ENCODE peak calls at places on chromosomes 1 and 21, in seven cellular contexts. J is ovary, P is transverse colon, L is bronchial epithelial cell, F is esophagus squamous epithelium, X is HFF-Myc, M is GM12865. Z is an unnamed sample.

GRCh38 chr1:153544453-153545066 is 1.0 kb downstream of the S100A4 start:
- DNase-seq in J (no peak), P (no peak), L (no peak), F (no peak), X (no peak), M (no peak), Z (no peak)

GRCh38 chr1:48817505-48818114 is 40.9 kb upstream of the BEND5 start:
- DNase-seq in J (peak), P (peak), L (peak), F (no peak), X (peak), M (peak), Z (no peak)

GRCh38 chr1:30522031-30523004 is 201.1 kb downstream of the MATN1 start:
- DNase-seq in J (peak), P (no peak), L (peak), F (no peak), X (peak), M (no peak), Z (no peak)

GRCh38 chr1:237864338-237865244 is 26.1 kb downstream of the ZP4 start:
- DNase-seq in J (peak), P (peak), L (peak), F (no peak), X (no peak), M (peak), Z (peak)

GRCh38 chr1:236179634-236180033 is 37.3 kb downstream of the GPR137B start:
- DNase-seq in J (no peak), P (no peak), L (no peak), F (no peak), X (no peak), M (no peak), Z (no peak)

GRCh38 chr1:2389644-2390043 is 1.7 kb downstream of the MORN1 start:
- DNase-seq in J (peak), P (no peak), L (no peak), F (no peak), X (no peak), M (no peak), Z (no peak)

GRCh38 chr1:29122987-29123870 is 474 bp downstream of the TMEM200B start:
- DNase-seq in J (peak), P (peak), L (no peak), F (no peak), X (no peak), M (no peak), Z (no peak)

GRCh38 chr1:192958871-192959270 is 100.3 kb downstream of the UCHL5 start:
- DNase-seq in J (no peak), P (no peak), L (peak), F (no peak), X (no peak), M (no peak), Z (no peak)

GRCh38 chr1:162972768-162973167 is 96.4 kb upstream of the RGS4 start:
- DNase-seq in J (no peak), P (no peak), L (no peak), F (no peak), X (no peak), M (no peak), Z (no peak)

GRCh38 chr1:180192172-180192571 is 37.5 kb downstream of the QSOX1 start:
- DNase-seq in J (no peak), P (no peak), L (no peak), F (no peak), X (no peak), M (no peak), Z (no peak)

GRCh38 chr1:16163882-16164820 is 8.3 kb upstream of the EPHA2 start:
- DNase-seq in J (no peak), P (no peak), L (peak), F (no peak), X (peak), M (no peak), Z (no peak)

GRCh38 chr1:50272923-50273322 is 150.3 kb downstream of the DMRTA2 start:
- DNase-seq in J (no peak), P (no peak), L (no peak), F (no peak), X (no peak), M (no peak), Z (no peak)

GRCh38 chr1:89627596-89627962 is 5.3 kb upstream of the LRRC8C start:
- DNase-seq in J (no peak), P (no peak), L (no peak), F (no peak), X (no peak), M (no peak), Z (no peak)

GRCh38 chr1:89624715-89625323 is 8.1 kb upstream of the LRRC8C start:
- DNase-seq in J (no peak), P (no peak), L (no peak), F (no peak), X (no peak), M (no peak), Z (no peak)

GRCh38 chr1:89624314-89624713 is 8.6 kb upstream of the LRRC8C start:
- DNase-seq in J (no peak), P (no peak), L (no peak), F (no peak), X (no peak), M (no peak), Z (no peak)

GRCh38 chr1:89620664-89621063 is 12.3 kb upstream of the LRRC8C start:
- DNase-seq in J (no peak), P (no peak), L (no peak), F (no peak), X (no peak), M (no peak), Z (no peak)

GRCh38 chr1:89622895-89623294 is 10.0 kb upstream of the LRRC8C start:
- DNase-seq in J (no peak), P (no peak), L (peak), F (no peak), X (no peak), M (no peak), Z (no peak)
- TF ChIP-seq CTCF in J (no peak), P (no peak), L (peak), F (no peak), X (no peak), M (no peak), Z (no peak)

GRCh38 chr1:204600968-204601367 is 84.6 kb downstream of the LRRN2 start:
- DNase-seq in J (no peak), P (no peak), L (no peak), F (no peak), X (no peak), M (no peak), Z (no peak)
- TF ChIP-seq CTCF in J (no peak), P (no peak), L (no peak), F (no peak), X (no peak), M (peak), Z (no peak)

GRCh38 chr1:228496084-228496483 is 8.9 kb downstream of the RNF187 start:
- DNase-seq in J (no peak), P (no peak), L (no peak), F (no peak), X (no peak), M (no peak), Z (no peak)

GRCh38 chr1:228497817-228498216 is 10.6 kb downstream of the RNF187 start:
- DNase-seq in J (no peak), P (no peak), L (no peak), F (no peak), X (no peak), M (no peak), Z (no peak)

GRCh38 chr1:228496494-228496893 is 9.3 kb downstream of the RNF187 start:
- DNase-seq in J (no peak), P (no peak), L (peak), F (no peak), X (no peak), M (no peak), Z (no peak)

GRCh38 chr1:228494970-228495853 is 8.0 kb downstream of the RNF187 start:
- DNase-seq in J (no peak), P (no peak), L (no peak), F (no peak), X (no peak), M (no peak), Z (no peak)

DNA sequence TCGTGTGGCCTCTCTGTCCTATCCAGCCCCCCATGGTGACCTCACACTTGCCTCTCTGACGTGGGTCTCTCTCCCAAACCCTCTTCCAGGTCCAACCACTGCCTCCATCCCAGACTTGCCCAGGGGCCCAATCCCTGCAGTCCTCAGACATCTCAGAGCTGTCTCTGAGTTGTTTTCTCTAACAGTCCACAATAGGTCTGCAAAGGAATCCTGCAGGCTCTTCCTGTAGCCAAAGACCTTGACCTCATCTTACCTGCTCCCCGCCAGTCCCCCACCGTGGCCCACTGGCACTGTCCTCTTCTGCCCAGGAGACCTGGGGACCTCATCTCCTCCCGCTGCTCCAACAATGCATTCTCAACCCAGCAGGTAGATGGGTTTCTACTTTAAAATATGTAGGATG is 10.0 kb downstream of the RNF187 start:
- DNase-seq in J (no peak), P (no peak), L (no peak), F (no peak), X (no peak), M (no peak), Z (no peak)
- TF ChIP-seq CTCF in J (no peak), P (no peak), L (no peak), F (no peak), X (no peak), M (no peak), Z (no peak)

DNA sequence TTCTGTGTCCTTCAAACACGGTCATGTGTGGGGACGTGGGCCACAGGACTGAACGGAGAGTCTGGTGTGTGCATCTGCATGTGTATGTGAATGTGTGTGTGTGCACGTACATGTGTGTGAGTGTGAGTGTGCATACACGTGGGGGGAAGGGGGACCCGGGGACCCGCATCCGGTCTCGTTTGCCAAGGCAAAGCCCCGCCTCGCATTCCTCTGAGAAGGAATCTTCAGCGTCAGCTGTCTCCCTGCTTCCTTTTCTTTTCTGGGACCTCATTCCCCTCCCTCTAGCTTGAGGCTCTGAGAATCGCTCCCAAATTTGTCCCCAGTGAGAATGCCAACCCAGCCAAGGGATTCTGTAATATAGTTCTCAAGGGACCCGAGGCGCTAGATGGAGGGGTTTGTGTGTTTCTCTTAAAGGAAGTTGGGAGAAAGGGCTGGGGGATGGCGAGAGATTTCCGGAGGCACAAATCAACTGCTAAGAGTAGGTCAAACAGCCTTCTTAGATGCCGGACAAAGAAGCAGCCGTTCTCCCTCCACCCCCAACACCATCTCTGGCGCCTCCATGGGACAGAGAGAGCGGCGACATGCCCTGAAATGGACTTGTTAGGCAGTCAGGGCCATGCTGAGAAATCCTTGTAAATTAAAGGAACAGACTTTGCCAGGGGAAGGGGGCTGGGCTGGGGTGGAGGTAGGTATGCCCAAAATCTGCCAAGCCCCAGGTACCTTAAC is 6.6 kb downstream of the IFFO2 start:
- DNase-seq in J (peak), P (no peak), L (no peak), F (no peak), X (no peak), M (peak), Z (no peak)
- TF ChIP-seq CTCF in J (no peak), P (no peak), L (no peak), F (peak), X (no peak), M (peak), Z (peak)

DNA sequence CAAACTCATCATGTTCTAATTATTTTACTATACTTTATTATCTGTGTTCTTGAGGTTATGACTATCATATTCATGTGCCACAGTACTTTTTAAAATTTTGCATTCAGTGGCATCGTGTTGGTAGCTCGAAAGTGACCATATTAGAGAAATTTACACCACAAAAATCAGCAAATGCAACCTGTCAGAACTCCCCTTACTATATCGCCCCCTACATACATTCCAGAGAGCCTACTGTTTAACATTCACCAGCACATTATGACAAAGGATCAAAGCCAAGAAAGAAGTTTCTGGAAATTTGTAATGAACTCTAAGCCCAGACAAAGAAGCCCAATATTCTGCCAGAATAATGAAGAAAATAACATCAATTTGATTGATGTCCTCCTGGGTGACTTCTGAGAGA is 909.3 kb downstream of the LTN1 start:
- DNase-seq in J (no peak), P (no peak), L (no peak), F (no peak), X (no peak), M (no peak), Z (no peak)
- TF ChIP-seq CTCF in J (no peak), P (no peak), L (no peak), F (no peak), X (no peak), M (no peak), Z (no peak)

GRCh38 chr1:167052389-167052788 is 37.8 kb downstream of the GPA33 start:
- DNase-seq in J (no peak), P (no peak), L (peak), F (no peak), X (no peak), M (no peak), Z (no peak)
- TF ChIP-seq CTCF in J (no peak), P (peak), L (peak), F (no peak), X (peak), M (peak), Z (no peak)

GRCh38 chr1:47333578-47333921 is at the start of gene CMPK1:
- DNase-seq in J (peak), P (peak), L (peak), F (no peak), X (peak), M (peak), Z (no peak)
- TF ChIP-seq CTCF in J (no peak), P (no peak), L (peak), F (no peak), X (no peak), M (no peak), Z (no peak)

DNA sequence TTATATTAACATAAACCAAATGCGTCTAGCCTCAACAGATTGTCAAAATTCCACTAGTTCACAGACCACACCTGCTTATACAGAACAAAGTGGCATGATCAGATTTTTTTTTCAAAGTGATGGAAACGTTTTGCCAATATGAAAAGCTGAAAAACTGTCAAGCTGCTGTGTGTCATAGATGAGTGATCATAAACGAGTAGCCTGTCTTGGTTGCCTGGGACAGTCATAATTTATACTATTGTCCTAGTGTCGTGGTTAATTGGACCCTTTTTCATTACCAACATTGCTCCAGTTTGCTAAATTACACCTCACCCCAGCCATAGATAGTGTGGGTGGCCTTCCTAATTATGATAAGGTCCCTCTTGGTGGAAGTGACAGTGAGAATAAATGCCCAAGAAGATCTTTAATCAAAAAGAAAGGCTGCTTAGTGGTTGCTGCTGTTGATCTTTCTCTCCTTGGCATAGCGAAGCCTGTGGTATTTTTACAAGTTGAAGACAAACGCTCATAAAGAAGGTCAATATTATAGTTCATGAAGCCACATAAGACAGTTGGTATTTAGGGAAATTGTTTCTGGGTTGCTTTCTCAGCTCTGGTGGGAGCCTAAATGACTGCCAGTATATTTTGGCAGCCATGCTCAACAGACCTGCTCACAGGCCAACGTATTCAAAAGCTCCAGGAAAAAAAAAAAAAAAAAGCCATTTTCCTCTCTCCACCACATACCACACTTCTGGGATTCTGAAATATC is 478.1 kb downstream of the PLA2G4A start:
- DNase-seq in J (no peak), P (no peak), L (no peak), F (no peak), X (no peak), M (no peak), Z (no peak)
- TF ChIP-seq CTCF in J (no peak), P (no peak), L (no peak), F (no peak), X (no peak), M (no peak), Z (no peak)

DNA sequence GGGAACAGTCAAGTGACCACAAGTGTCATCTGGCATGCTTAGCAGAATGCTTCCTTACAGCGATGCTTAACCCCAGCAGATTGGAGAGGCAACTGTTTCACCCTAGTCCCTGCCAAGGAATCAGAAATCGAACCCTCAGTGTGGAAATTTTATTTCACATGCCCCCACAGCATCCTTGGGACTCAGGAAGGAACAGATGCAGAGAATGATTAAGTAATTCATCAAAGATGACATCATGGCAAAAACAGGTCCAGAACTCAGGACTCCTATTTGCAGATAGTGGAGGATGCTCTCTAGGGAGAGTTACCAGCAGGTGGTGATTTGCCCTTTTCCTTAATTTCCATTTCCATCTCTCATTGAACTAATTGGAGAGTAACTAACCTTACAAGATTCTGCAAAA is 333.0 kb upstream of the KAZN start:
- DNase-seq in J (no peak), P (no peak), L (no peak), F (no peak), X (no peak), M (no peak), Z (no peak)
- TF ChIP-seq CTCF in J (no peak), P (no peak), L (no peak), F (no peak), X (no peak), M (no peak), Z (no peak)

GRCh38 chr1:171566467-171566866 is 55.6 kb upstream of the MYOCOS start:
- DNase-seq in J (no peak), P (no peak), L (no peak), F (no peak), X (no peak), M (no peak), Z (no peak)
- TF ChIP-seq CTCF in J (no peak), P (no peak), L (no peak), F (no peak), X (peak), M (no peak), Z (no peak)